ENCODE peak calls at places on chromosome 10, in five cellular contexts. F is substantia nigra, I is SHP77, Q is frontal cortex, J is D721Med. C is an unnamed sample.

GRCh38 chr10:77925795-77926565 is 575 bp downstream of the DLG5 start:
- DNase-seq in J (no peak), F (no peak), I (no peak), Q (peak), C (peak)

GRCh38 chr10:36602374-36602773 is 523.0 kb upstream of the ANKRD30A start:
- DNase-seq in F (no peak), I (no peak), J (no peak), Q (no peak), C (no peak)

GRCh38 chr10:18164093-18164492 is 23.9 kb downstream of the CACNB2 start:
- DNase-seq in Q (no peak), I (no peak), J (no peak), F (no peak), C (no peak)

GRCh38 chr10:5888843-5889623 is 660 bp downstream of the ANKRD16 start:
- DNase-seq in I (peak), Q (no peak), F (no peak), J (no peak), C (peak)

GRCh38 chr10:103792547-103792946 is 62.8 kb downstream of the SH3PXD2A start:
- DNase-seq in Q (no peak), J (no peak), I (no peak), F (no peak), C (no peak)

GRCh38 chr10:78313636-78314035 is 280.0 kb downstream of the RPS24 start:
- DNase-seq in J (no peak), Q (no peak), F (no peak), I (no peak), C (no peak)

GRCh38 chr10:101467286-101467770 is 113.4 kb downstream of the BTRC start:
- DNase-seq in I (peak), J (no peak), F (no peak), Q (peak), C (no peak)

GRCh38 chr10:131908151-131908550 is 7.3 kb downstream of the PPP2R2D start:
- DNase-seq in Q (no peak), F (no peak), I (no peak), J (no peak), C (no peak)

GRCh38 chr10:132146941-132147915 is 39.5 kb upstream of the DPYSL4 start:
- DNase-seq in F (no peak), Q (no peak), J (no peak), I (no peak), C (no peak)

GRCh38 chr10:32004161-32004591 is 52.0 kb downstream of the KIF5B start:
- DNase-seq in I (no peak), F (no peak), Q (no peak), J (no peak), C (no peak)

GRCh38 chr10:98272245-98272644 is 4.3 kb upstream of the LOXL4 start:
- DNase-seq in J (no peak), I (no peak), Q (no peak), F (no peak), C (no peak)

GRCh38 chr10:85642421-85643170 is 724.0 kb downstream of the GRID1 start:
- DNase-seq in Q (no peak), J (no peak), F (no peak), I (no peak), C (no peak)

GRCh38 chr10:72200883-72201282 is 14.9 kb upstream of the ANAPC16 start:
- DNase-seq in J (no peak), Q (no peak), I (no peak), F (no peak), C (no peak)

GRCh38 chr10:89342219-89342966 is 14.6 kb downstream of the IFIT3 start:
- DNase-seq in J (no peak), Q (no peak), F (peak), I (no peak), C (no peak)

GRCh38 chr10:107072786-107073185 is 91.7 kb downstream of the SORCS1 start:
- DNase-seq in I (no peak), F (no peak), J (no peak), Q (peak), C (no peak)

GRCh38 chr10:31490858-31491504 is 172.0 kb downstream of the ZEB1 start:
- DNase-seq in I (no peak), F (no peak), Q (no peak), J (no peak), C (no peak)

GRCh38 chr10:113094114-113094486 is 144.1 kb downstream of the TCF7L2 start:
- DNase-seq in F (no peak), Q (no peak), J (no peak), I (no peak), C (no peak)

GRCh38 chr10:99943908-99944307 is 65.8 kb downstream of the DNMBP start:
- DNase-seq in J (no peak), Q (no peak), F (no peak), I (no peak), C (no peak)

GRCh38 chr10:126171555-126171954 is 216.7 kb downstream of the ADAM12 start:
- DNase-seq in I (no peak), J (no peak), Q (no peak), F (no peak), C (no peak)

GRCh38 chr10:12717981-12718707 is 283.4 kb downstream of the CCDC3 start:
- DNase-seq in J (no peak), I (no peak), F (no peak), Q (no peak), C (no peak)

GRCh38 chr10:42519761-42520460 is 118.5 kb downstream of the ZNF33B start:
- DNase-seq in F (no peak), Q (no peak), I (no peak), J (no peak), C (no peak)

GRCh38 chr10:69337312-69338132 is 59.2 kb downstream of the HK1 start:
- DNase-seq in I (no peak), J (no peak), Q (no peak), F (no peak), C (no peak)